ENCODE peak calls at places on chromosomes 5 and 9, in seven cellular contexts. E is lower leg skin; C is left ventricle myocardium inferior; O is neuronal stem cell; X is mammary epithelial cell; V is endothelial cell of umbilical vein; I is CD8-positive, alpha-beta memory T cell. J is an unnamed sample.

GRCh38 chr5:170312666-170313065 is 15.1 kb upstream of the LCP2 start:
- DNase-seq in E (peak), C (no peak), O (no peak), X (peak), V (peak), I (no peak), J (peak)

GRCh38 chr9:79140751-79141150 is 431.0 kb upstream of the TLE4 start:
- DNase-seq in E (no peak), C (no peak), O (no peak), X (no peak), V (no peak), I (no peak), J (no peak)

GRCh38 chr5:173385832-173386360 is 57.7 kb upstream of the STC2 start:
- DNase-seq in E (no peak), C (no peak), O (no peak), X (peak), V (no peak), I (no peak), J (no peak)

GRCh38 chr9:2290382-2290781 is 275.2 kb downstream of the SMARCA2 start:
- DNase-seq in E (no peak), C (no peak), O (no peak), X (no peak), V (no peak), I (no peak), J (no peak)

GRCh38 chr5:180665682-180666404 is 16.4 kb upstream of the FLT4 start:
- DNase-seq in E (peak), C (no peak), O (no peak), X (no peak), V (no peak), I (no peak), J (no peak)

GRCh38 chr9:75683591-75683990 is 206.9 kb upstream of the PCSK5 start:
- DNase-seq in E (no peak), C (no peak), O (no peak), X (peak), V (no peak), I (no peak), J (no peak)

GRCh38 chr5:154285661-154286408 is 95.3 kb downstream of the GALNT10 start:
- DNase-seq in E (no peak), C (no peak), O (no peak), X (no peak), V (peak), I (no peak), J (peak)

GRCh38 chr9:97293207-97293721 is 14.2 kb upstream of the CCDC180 start:
- DNase-seq in E (no peak), C (peak), O (no peak), X (no peak), V (peak), I (no peak), J (peak)

GRCh38 chr5:27598576-27598975 is 560.2 kb upstream of the CDH9 start:
- DNase-seq in E (no peak), C (no peak), O (no peak), X (no peak), V (no peak), I (no peak), J (no peak)

GRCh38 chr9:130929571-130930022 is 9.4 kb downstream of the FIBCD1 start:
- DNase-seq in E (no peak), C (no peak), O (no peak), X (no peak), V (no peak), I (no peak), J (no peak)

GRCh38 chr5:132776077-132776931 is 735 bp downstream of the SEPTIN8 start:
- DNase-seq in E (peak), C (peak), O (no peak), X (peak), V (peak), I (peak), J (no peak)

GRCh38 chr9:113548221-113549041 is 84.9 kb downstream of the RGS3 start:
- DNase-seq in E (peak), C (peak), O (no peak), X (peak), V (peak), I (no peak), J (peak)

GRCh38 chr9:137034039-137034708 is 2.3 kb upstream of the FUT7 start:
- DNase-seq in E (no peak), C (no peak), O (no peak), X (peak), V (no peak), I (no peak), J (no peak)

GRCh38 chr9:88379352-88379751 is 8.9 kb upstream of the SPIN1 start:
- DNase-seq in E (no peak), C (no peak), O (no peak), X (no peak), V (no peak), I (no peak), J (no peak)

GRCh38 chr5:98556707-98557106 is 216.8 kb upstream of the RGMB start:
- DNase-seq in E (no peak), C (no peak), O (no peak), X (no peak), V (no peak), I (no peak), J (no peak)

GRCh38 chr5:97142521-97143254 is at the start of gene LIX1:
- DNase-seq in E (no peak), C (no peak), O (peak), X (peak), V (peak), I (peak), J (peak)

DNA sequence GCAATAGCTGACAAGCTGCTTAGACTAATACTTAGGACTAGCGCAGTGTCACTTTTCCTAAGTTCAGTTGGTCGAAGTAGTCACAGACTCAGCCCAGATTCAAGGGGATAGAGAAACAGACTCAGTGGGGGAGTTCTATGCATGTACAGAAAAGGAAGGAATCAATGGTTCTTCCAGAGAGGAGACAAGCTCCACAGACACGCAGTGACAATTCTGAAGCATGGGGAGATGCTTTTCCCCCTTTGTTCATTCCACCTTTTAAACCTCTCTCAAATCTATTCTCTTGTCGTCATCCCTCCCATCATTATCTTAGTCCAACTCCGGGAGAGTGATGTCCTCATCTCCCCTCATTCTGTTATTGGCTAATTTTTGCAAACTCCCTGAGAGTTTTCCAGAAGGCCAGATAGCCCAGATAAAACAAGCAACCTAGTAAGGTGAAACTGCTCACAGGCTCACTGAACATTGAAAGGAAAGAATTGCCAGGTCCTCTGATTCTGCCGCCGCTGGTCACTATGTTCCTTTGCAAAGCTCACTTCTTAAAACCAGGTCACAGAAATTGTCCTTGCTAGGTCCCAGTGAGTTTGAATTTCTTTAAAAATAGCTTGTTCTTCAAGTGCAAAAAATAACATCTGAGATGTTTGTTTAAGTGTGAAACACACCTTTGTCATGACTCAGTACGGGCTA is 13.4 kb upstream of the STRBP start:
- DNase-seq in E (no peak), C (no peak), O (no peak), X (no peak), V (no peak), I (no peak), J (no peak)
- H3K4me3 ChIP-seq in E (no peak), C (peak), O (no peak), X (no peak), V (no peak), I (no peak), J (no peak)

DNA sequence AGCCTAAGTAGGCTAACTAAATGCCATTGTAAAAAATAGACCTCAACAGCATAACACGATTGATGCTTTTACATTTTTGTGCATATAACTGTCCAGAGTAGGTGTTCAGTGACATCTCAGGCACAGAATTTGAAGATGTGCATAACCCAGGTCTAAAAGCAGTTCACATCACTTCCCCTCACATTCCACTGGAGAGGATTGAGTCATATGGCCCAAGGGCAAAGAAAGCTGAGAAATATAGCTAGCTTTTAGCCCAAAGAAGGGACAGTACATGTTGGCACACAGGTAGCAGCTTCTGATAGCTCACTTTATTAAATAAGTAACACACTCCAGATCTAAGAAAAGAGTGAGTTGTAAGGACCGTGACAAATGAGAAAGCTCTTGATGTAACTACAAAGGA is 2259.5 kb upstream of the WWC1 start:
- DNase-seq in E (no peak), C (no peak), O (no peak), X (peak), V (no peak), I (no peak), J (no peak)
- H3K4me3 ChIP-seq in E (no peak), C (no peak), O (no peak), X (no peak), V (no peak), I (no peak), J (no peak)

GRCh38 chr9:3875371-3876132 is 349.8 kb upstream of the RFX3 start:
- DNase-seq in E (no peak), C (no peak), O (no peak), X (peak), V (peak), I (no peak), J (peak)
- H3K4me3 ChIP-seq in E (no peak), C (no peak), O (no peak), X (no peak), V (no peak), I (no peak), J (no peak)

GRCh38 chr9:118637681-118638080 is 731.6 kb downstream of the BRINP1 start:
- DNase-seq in E (no peak), C (no peak), O (no peak), X (no peak), V (no peak), I (no peak), J (no peak)

GRCh38 chr9:118647331-118647730 is 721.9 kb downstream of the BRINP1 start:
- DNase-seq in E (no peak), C (no peak), O (no peak), X (no peak), V (no peak), I (no peak), J (no peak)

GRCh38 chr9:118640836-118641557 is 728.2 kb downstream of the BRINP1 start:
- DNase-seq in E (no peak), C (no peak), O (no peak), X (peak), V (no peak), I (no peak), J (peak)

GRCh38 chr9:118644066-118644465 is 725.2 kb downstream of the BRINP1 start:
- DNase-seq in E (no peak), C (no peak), O (no peak), X (no peak), V (no peak), I (no peak), J (no peak)

GRCh38 chr9:118643118-118643517 is 726.1 kb downstream of the BRINP1 start:
- DNase-seq in E (no peak), C (no peak), O (peak), X (peak), V (no peak), I (no peak), J (peak)
- H3K4me3 ChIP-seq in E (no peak), C (no peak), O (no peak), X (no peak), V (no peak), I (no peak), J (no peak)

DNA sequence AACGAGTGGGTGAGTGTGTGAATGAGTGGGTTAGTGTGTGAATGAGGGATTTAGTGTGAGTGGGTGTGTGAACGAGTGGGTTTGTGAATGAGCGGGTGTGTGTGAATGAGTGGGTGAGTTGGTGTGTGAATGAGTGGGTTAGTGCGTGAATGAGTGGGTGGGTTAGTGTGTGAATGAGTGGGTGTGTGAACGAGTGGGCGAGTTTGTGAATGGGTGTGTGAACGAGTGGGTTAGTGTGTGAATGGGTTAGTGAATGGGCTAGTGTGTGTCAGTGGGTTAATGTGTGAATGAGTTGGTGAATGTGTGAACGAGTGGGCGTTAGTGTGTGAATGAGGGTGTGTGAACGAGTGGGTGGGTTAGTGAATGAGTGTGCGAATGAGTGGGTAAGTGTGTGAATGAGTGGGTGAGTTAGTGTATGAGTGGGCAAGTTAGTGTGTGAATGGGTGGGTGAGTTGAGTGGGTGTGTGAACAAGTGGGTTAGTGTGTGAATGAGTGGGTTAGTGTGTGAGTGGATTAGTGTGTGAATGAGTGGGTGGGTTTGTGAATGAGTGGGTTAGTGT is 39.6 kb downstream of the NKD2 start:
- DNase-seq in E (peak), C (no peak), O (no peak), X (no peak), V (no peak), I (no peak), J (no peak)
- H3K4me3 ChIP-seq in E (no peak), C (no peak), O (peak), X (no peak), V (no peak), I (no peak), J (no peak)

GRCh38 chr5:10116594-10116993 is 133.1 kb downstream of the ATPSCKMT start:
- DNase-seq in E (no peak), C (no peak), O (no peak), X (no peak), V (no peak), I (no peak), J (no peak)

GRCh38 chr5:10120934-10121333 is 128.8 kb downstream of the ATPSCKMT start:
- DNase-seq in E (no peak), C (no peak), O (no peak), X (no peak), V (no peak), I (no peak), J (no peak)

GRCh38 chr5:10123254-10123989 is 126.3 kb downstream of the ATPSCKMT start:
- DNase-seq in E (no peak), C (no peak), O (no peak), X (no peak), V (no peak), I (no peak), J (no peak)

GRCh38 chr5:10115669-10116068 is 134.0 kb downstream of the ATPSCKMT start:
- DNase-seq in E (no peak), C (no peak), O (no peak), X (no peak), V (no peak), I (no peak), J (no peak)

GRCh38 chr5:10118150-10118549 is 131.5 kb downstream of the ATPSCKMT start:
- DNase-seq in E (no peak), C (no peak), O (no peak), X (no peak), V (no peak), I (no peak), J (peak)
- H3K4me3 ChIP-seq in E (no peak), C (no peak), O (no peak), X (no peak), V (no peak), I (no peak), J (no peak)

DNA sequence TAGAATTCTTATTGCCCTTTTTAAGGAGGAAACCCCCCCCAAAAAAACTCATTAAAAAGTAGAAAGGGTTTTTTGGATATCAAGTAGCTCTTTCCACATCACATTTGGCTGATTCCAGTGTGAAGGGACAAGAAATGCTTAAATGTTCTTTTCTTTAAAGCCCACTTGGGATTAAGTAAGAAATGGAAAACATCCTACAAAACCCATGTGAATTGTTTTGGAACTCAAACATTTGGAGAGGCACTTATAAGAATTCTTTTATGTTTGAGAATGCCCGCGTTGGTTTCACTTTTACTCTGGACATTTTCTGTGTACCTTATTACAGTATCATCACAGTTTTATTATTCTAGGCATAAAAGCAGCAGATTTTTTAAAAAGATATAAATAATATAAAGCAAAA is 301.1 kb upstream of the ACTBL2 start:
- DNase-seq in E (no peak), C (no peak), O (no peak), X (no peak), V (peak), I (no peak), J (peak)
- H3K4me3 ChIP-seq in E (no peak), C (peak), O (no peak), X (peak), V (peak), I (no peak), J (peak)

DNA sequence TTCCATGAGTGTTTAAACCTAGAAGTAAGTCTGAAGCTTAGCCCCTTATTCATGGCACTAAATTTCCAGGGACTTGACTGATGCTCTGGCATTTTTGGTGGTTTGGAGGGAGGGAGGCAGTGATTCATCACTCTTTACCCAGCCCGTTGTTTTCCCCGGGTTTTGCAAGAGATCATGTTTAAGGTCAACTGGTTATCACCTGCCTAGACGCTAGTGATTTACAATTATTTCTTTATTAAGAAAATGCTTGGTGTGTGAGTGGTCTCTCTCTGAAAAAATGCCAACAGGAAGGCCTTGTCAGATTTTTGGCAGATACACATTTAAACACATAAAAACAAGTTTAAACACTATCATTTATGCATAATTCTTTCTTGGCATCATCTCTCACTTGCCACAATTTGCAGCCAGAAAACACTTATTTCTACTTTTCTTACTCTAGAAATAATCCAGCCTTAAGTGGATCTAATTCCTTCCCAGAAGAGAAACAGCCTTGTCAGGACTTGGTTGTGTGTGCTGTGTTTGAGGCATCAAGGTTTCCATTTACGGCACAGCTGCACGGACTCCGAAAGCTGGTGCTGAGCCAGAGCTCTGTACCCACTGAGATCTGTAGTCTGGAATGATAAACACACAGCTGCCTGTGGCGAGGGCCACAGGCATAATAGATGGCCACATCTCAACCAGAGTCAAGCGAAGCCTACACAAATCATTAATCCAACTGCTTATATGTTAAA is 738.0 kb upstream of the ZNF608 start:
- DNase-seq in E (peak), C (peak), O (no peak), X (peak), V (peak), I (no peak), J (peak)
- H3K4me3 ChIP-seq in E (no peak), C (peak), O (no peak), X (peak), V (peak), I (no peak), J (no peak)